ENCODE peak calls at places on chromosome 4, in seven cellular contexts. K is HAP-1, G is neural progenitor cell, W is HepG2, C is tibial artery, B is ovary, Z is fibroblast of lung. U is an unnamed sample.
A peak's percentile ranks its signal among the peaks of the same experiment; 100 is the strongest.

GRCh38 chr4:88750369-88750768 is 52.7 kb upstream of the NAP1L5 start:
- DNase-seq in K (no peak), G (no peak), W (no peak), C (no peak), B (no peak), Z (no peak), U (no peak)

GRCh38 chr4:117326091-117326490 is 240.7 kb upstream of the TRAM1L1 start:
- DNase-seq in K (no peak), G (no peak), W (no peak), C (no peak), B (no peak), Z (peak; percentile 14), U (no peak)

GRCh38 chr4:84738622-84739021 is 155.7 kb downstream of the CDS1 start:
- DNase-seq in K (no peak), G (no peak), W (no peak), C (no peak), B (no peak), Z (no peak), U (no peak)

GRCh38 chr4:174218127-174218790 is 65.2 kb downstream of the FBXO8 start:
- DNase-seq in K (no peak), G (peak; percentile 46), W (no peak), C (no peak), B (no peak), Z (peak; percentile 6), U (no peak)

GRCh38 chr4:102620697-102621497 is 119.7 kb downstream of the NFKB1 start:
- DNase-seq in K (peak; percentile 35), G (peak; percentile 20), W (peak; percentile 92), C (no peak), B (no peak), Z (peak; percentile 88), U (no peak)

GRCh38 chr4:86092684-86093083 is 267.2 kb downstream of the MAPK10 start:
- DNase-seq in K (no peak), G (no peak), W (no peak), C (no peak), B (no peak), Z (peak; percentile 87), U (no peak)

GRCh38 chr4:8919651-8920288 is 48.1 kb upstream of the HMX1 start:
- DNase-seq in K (no peak), G (no peak), W (no peak), C (peak; percentile 48), B (no peak), Z (no peak), U (no peak)

GRCh38 chr4:130335417-130336194 is 1239.7 kb downstream of the C4orf33 start:
- DNase-seq in K (no peak), G (no peak), W (no peak), C (no peak), B (no peak), Z (no peak), U (peak; percentile 56)

GRCh38 chr4:53313510-53313909 is 52.4 kb downstream of the SCFD2 start:
- DNase-seq in K (no peak), G (peak; percentile 69), W (peak; percentile 43), C (no peak), B (no peak), Z (no peak), U (no peak)
- H3K4me1 ChIP-seq in K (no peaks in the 10 kb centered on the region), G (no peaks in the 10 kb centered on the region), W (no peaks in the 10 kb centered on the region), C (no peaks in the 10 kb centered on the region), B (peaks cover 2% of the 10 kb centered on the region), Z (no peaks in the 10 kb centered on the region), U (no peaks in the 10 kb centered on the region)

DNA sequence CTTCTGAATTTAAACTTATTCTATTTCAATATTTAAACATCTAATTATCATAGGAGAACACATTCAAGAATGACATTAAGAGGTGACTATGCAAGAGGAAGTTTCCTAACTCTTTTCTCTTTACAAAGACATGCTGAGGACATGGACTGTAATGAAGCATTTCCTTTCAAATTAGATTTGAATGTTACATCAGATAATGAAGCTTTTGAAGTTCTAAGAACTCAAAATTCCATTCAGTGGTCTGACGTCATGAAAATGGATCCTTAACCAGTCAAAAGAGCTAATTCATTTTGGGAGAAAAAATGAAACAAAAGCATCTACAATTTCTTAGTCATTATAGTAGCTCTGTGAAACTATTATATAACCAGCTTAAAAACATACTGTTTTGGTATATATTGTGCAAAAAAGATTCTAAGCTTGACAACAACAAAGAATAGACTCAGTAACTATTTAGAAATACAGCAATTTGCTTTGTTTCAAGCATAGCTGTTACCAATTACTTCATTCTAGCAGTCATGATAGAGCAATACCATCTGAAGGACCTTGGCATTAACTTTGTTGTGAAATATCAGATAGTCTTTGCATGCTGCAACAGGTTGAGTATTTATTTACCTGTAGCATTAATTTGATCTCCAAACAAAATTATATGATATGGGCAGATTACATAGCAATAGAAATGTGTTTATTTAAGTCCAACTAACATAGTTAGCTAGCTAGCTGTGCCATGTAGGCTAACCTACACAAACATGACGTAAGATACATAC is 13.7 kb upstream of the DTHD1 start:
- DNase-seq in K (no peak), G (no peak), W (no peak), C (no peak), B (no peak), Z (no peak), U (no peak)
- H3K4me1 ChIP-seq in K (no peaks in the 10 kb centered on the region), G (no peaks in the 10 kb centered on the region), W (no peaks in the 10 kb centered on the region), C (no peaks in the 10 kb centered on the region), B (no peaks in the 10 kb centered on the region), Z (no peaks in the 10 kb centered on the region), U (no peaks in the 10 kb centered on the region)

DNA sequence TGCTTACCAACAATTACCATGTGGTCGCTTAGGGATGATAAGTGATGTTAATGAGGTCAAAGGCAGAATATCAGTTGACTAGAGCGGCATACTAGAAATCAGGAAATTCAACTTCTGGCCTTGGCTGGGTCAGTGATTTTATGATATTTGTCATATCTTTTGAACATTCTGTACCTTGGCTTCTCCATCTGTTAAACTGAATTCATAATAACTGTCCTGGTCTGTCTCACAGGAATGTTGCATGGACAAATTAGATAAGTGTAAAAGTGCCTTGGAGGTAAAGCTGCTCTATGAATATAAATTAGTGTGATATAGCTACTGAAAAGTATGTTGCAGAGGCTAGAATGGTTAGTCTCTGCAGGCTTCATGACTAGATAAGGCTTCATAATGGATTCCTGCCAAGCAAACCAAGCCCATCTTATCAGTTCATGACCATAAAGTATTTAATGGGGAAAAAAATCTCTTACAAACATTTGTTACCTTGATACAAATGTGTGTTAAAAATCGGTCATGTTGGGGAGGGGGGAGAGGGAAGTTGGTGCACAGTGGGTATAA is 104.6 kb upstream of the BMPR1B start:
- DNase-seq in K (no peak), G (no peak), W (no peak), C (no peak), B (no peak), Z (peak; percentile 40), U (no peak)
- H3K4me1 ChIP-seq in K (no peaks in the 10 kb centered on the region), G (peaks cover 12% of the 10 kb centered on the region), W (no peaks in the 10 kb centered on the region), C (peaks cover 16% of the 10 kb centered on the region), B (no peaks in the 10 kb centered on the region), Z (no peaks in the 10 kb centered on the region), U (no peaks in the 10 kb centered on the region)

DNA sequence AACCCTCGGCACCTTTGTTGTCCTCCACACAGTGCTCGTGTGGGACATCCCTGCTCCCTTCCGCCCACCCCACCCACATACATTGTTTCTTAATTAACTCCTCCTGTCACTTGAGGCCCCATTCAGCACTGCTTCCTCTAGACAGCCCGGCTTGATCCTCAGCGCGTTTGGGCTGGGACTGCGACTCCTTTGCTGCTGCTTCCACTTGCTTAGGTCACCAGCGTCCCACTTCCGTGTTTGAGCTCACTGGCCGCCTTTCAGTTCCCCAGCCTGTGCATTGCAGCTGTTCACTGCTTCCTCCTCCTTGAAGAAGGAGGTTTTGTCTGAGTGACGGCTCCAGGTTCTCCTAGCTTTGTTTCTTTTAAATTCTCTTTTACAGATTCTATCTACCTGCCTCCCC is 16.1 kb downstream of the RNF4 start:
- DNase-seq in K (no peak), G (peak; percentile 41), W (no peak), C (peak; percentile 83), B (no peak), Z (peak; percentile 9), U (peak; percentile 91)
- H3K4me1 ChIP-seq in K (no peaks in the 10 kb centered on the region), G (peaks cover 30% of the 10 kb centered on the region), W (peaks cover 34% of the 10 kb centered on the region), C (peaks cover 17% of the 10 kb centered on the region), B (peaks cover 22% of the 10 kb centered on the region), Z (peaks cover 6% of the 10 kb centered on the region), U (peaks cover 89% of the 10 kb centered on the region)